ENCODE peak calls at places on chromosomes 6 and 20, in ten cellular contexts. M is PC-9, W is esophagus muscularis mucosa, C is lower lobe of right lung, I is upper lobe of left lung, T is sigmoid colon, P is heart right ventricle, Z is breast epithelium, U is A673, N is H9. E is an unnamed sample.

GRCh38 chr6:22320750-22321149 is 23.9 kb upstream of the PRL start:
- DNase-seq in U (no peak), M (peak; percentile 64), T (no peak), Z (no peak), P (no peak), C (no peak), W (no peak), I (no peak), N (no peak), E (no peak)

GRCh38 chr20:44629017-44629385 is 22.5 kb downstream of the ADA start:
- DNase-seq in C (no peak), P (no peak), T (no peak), M (no peak), N (no peak), U (no peak), W (no peak), Z (no peak), I (no peak), E (no peak)

GRCh38 chr20:57934913-57935312 is 225.1 kb upstream of the PMEPA1 start:
- DNase-seq in T (no peak), C (no peak), N (no peak), Z (peak; percentile 3), U (no peak), W (no peak), I (no peak), P (no peak), M (no peak), E (no peak)

GRCh38 chr6:86937219-86938079 is at the start of gene HTR1E:
- DNase-seq in W (peak; percentile 91), I (peak; percentile 25), C (no peak), U (peak; percentile 56), M (no peak), P (no peak), T (no peak), Z (no peak), N (peak; percentile 95), E (no peak)

GRCh38 chr6:111326563-111326962 is 156.5 kb downstream of the REV3L start:
- DNase-seq in T (no peak), W (no peak), N (no peak), C (no peak), U (no peak), I (no peak), Z (no peak), P (no peak), M (no peak), E (no peak)

GRCh38 chr6:142802124-142802523 is 142.9 kb downstream of the HIVEP2 start:
- DNase-seq in N (no peak), I (no peak), T (no peak), Z (no peak), P (no peak), M (peak; percentile 76), C (no peak), U (no peak), W (no peak), E (no peak)

GRCh38 chr6:104118274-104118673 is 741.4 kb downstream of the HACE1 start:
- DNase-seq in I (no peak), N (no peak), P (no peak), T (no peak), Z (no peak), C (no peak), W (no peak), U (peak; percentile 3), M (peak; percentile 61), E (no peak)

GRCh38 chr6:100420711-100421110 is 44.0 kb downstream of the SIM1 start:
- DNase-seq in P (no peak), Z (no peak), T (no peak), W (no peak), C (no peak), U (peak; percentile 6), M (no peak), I (no peak), N (peak; percentile 71), E (no peak)

GRCh38 chr20:62997626-62998025 is 9.1 kb downstream of the BHLHE23 start:
- DNase-seq in U (no peak), I (no peak), N (no peak), C (no peak), P (peak; percentile 12), Z (no peak), W (no peak), T (no peak), M (no peak), E (no peak)

GRCh38 chr20:46261456-46262253 is 46.6 kb downstream of the CDH22 start:
- DNase-seq in P (no peak), Z (no peak), I (no peak), N (no peak), C (no peak), M (no peak), T (no peak), W (no peak), U (no peak), E (no peak)

GRCh38 chr6:155402656-155403304 is 52.9 kb downstream of the NOX3 start:
- DNase-seq in C (no peak), M (no peak), W (no peak), I (no peak), P (no peak), U (no peak), T (no peak), Z (no peak), N (no peak), E (no peak)

GRCh38 chr6:155398701-155399061 is 57.0 kb downstream of the NOX3 start:
- DNase-seq in T (no peak), C (no peak), N (no peak), W (no peak), Z (no peak), I (no peak), U (no peak), M (no peak), P (no peak), E (no peak)

GRCh38 chr6:155399062-155399746 is 56.4 kb downstream of the NOX3 start:
- DNase-seq in W (no peak), C (no peak), T (no peak), P (no peak), N (no peak), M (no peak), U (no peak), Z (no peak), I (no peak), E (no peak)

GRCh38 chr6:155398221-155398620 is 57.4 kb downstream of the NOX3 start:
- DNase-seq in I (no peak), C (no peak), M (no peak), Z (no peak), W (no peak), P (no peak), N (no peak), U (no peak), T (no peak), E (no peak)

GRCh38 chr6:155400022-155400965 is 55.3 kb downstream of the NOX3 start:
- DNase-seq in I (no peak), W (no peak), U (no peak), Z (no peak), M (no peak), N (no peak), T (no peak), C (no peak), P (no peak), E (no peak)
- TF ChIP-seq CTCF in I (no peak), W (no peak), U (no peak), Z (no peak), M (no peak), N (no peak), T (no peak), C (no peak), P (no peak), E (no peak)

GRCh38 chr20:32497589-32498224 is 87.4 kb downstream of the NOL4L start:
- DNase-seq in T (peak; percentile 60), W (no peak), U (no peak), C (no peak), N (peak; percentile 43), I (peak; percentile 42), P (no peak), M (no peak), Z (no peak), E (no peak)
- H3K27ac ChIP-seq in T (no peak overlapping the region), W (no peak overlapping the region), U (no peak overlapping the region), C (peak overlapping the region; percentile 79), N (no peak overlapping the region), I (peak overlapping the region; percentile 70), P (peak overlapping the region; percentile 51), M (no peak overlapping the region), Z (no peak overlapping the region), E (no peak overlapping the region)

DNA sequence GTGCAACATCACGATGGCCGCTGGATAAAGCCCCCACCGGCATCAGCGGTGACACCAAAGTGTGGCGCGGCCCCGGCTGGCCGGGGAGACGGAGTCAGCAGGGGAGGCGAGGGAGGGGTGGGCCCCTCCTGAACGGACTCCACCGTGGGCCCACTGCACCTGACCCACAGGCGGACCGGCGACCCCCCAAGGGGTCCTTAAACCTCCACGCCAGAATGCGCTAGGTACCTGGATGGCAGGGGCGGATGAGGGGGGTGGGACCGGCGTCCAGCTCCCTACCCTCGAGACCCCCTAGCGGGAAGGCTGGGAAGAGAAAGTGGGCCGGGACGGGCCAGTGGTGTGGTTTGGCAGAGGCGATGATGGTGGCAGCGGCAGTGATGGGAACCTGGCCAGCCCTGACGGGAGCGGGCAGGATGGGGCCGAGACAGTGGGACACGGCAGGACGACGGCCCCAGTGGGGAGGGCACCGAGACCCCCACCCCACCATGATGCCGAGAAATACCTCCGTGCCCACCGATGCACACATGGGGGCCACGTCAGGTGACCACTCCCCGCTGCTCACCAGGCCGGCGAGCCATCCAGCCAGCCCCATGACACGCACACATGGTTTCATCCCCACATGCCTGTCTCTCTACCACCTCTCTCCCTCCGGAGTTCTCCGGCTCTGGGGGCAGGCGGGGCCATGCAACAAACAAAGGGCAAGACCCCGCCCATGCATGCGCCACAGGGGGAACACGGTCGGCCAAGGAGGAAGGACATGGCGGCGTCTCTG is 771.9 kb upstream of the DEFB115 start:
- DNase-seq in M (no peak), N (no peak), T (peak; percentile 40), W (peak; percentile 86), I (no peak), Z (no peak), U (no peak), C (no peak), P (no peak), E (no peak)
- H3K9me3 ChIP-seq in M (no peaks in the 10 kb centered on the region), N (peaks cover 55% of the 10 kb centered on the region), T (no peaks in the 10 kb centered on the region), W (peaks cover 7% of the 10 kb centered on the region), I (peaks cover 14% of the 10 kb centered on the region), Z (peaks cover 36% of the 10 kb centered on the region), U (peaks cover 16% of the 10 kb centered on the region), C (peaks cover 1% of the 10 kb centered on the region), P (no peaks in the 10 kb centered on the region), E (peaks cover 4% of the 10 kb centered on the region)

GRCh38 chr6:52360601-52361346 is 1.2 kb upstream of the PAQR8 start:
- DNase-seq in N (no peak), U (no peak), I (no peak), T (no peak), M (no peak), P (no peak), W (no peak), C (no peak), Z (no peak), E (no peak)

GRCh38 chr6:52363222-52363867 is 1.4 kb downstream of the PAQR8 start:
- DNase-seq in N (no peak), W (no peak), T (no peak), C (no peak), I (peak; percentile 23), P (no peak), M (no peak), U (no peak), Z (no peak), E (no peak)

GRCh38 chr6:52361945-52362442 is at the start of gene PAQR8:
- DNase-seq in Z (peak; percentile 56), N (peak; percentile 45), U (peak; percentile 76), C (peak; percentile 86), M (no peak), I (peak; percentile 84), P (peak; percentile 87), W (no peak), T (peak; percentile 87), E (peak; percentile 67)

GRCh38 chr6:52361347-52361944 is 505 bp upstream of the PAQR8 start:
- DNase-seq in C (peak; percentile 49), M (no peak), N (no peak), I (peak; percentile 35), Z (no peak), W (no peak), U (no peak), P (peak; percentile 22), T (peak; percentile 72), E (no peak)

GRCh38 chr6:52362443-52363221 is 681 bp downstream of the PAQR8 start:
- DNase-seq in U (peak; percentile 32), W (no peak), Z (no peak), C (peak; percentile 47), T (peak; percentile 65), P (peak; percentile 28), I (peak; percentile 46), M (no peak), N (peak; percentile 58), E (peak; percentile 15)
- TF ChIP-seq CTCF in U (peak; percentile 21), W (no peak), Z (no peak), C (no peak), T (no peak), P (peak; percentile 10), I (peak; percentile 3), M (no peak), N (no peak), E (peak; percentile 32)

E was measured in CD4-positive, alpha-beta T cell.